ENCODE peak calls at places on chromosomes 6 and 20, in nine cellular contexts. I is HepG2, Z is A549, P is heart left ventricle, U is prostate gland, T is transverse colon, R is ovary, L is lower leg skin, V is IMR-90. H is an unnamed sample.

GRCh38 chr6:141598487-141598886 is 534.2 kb upstream of the GJE1 start:
- DNase-seq in R (no peak), I (no peak), T (no peak), Z (no peak), U (no peak), P (no peak), L (no peak), V (peak; percentile 51), H (no peak)

GRCh38 chr6:11298651-11299420 is 66.4 kb upstream of the NEDD9 start:
- DNase-seq in L (no peak), Z (peak; percentile 16), P (no peak), R (no peak), U (peak; percentile 46), V (no peak), T (no peak), I (peak; percentile 98), H (no peak)

GRCh38 chr6:36613200-36613995 is 19.2 kb downstream of the SRSF3 start:
- DNase-seq in I (no peak), Z (no peak), P (no peak), L (no peak), T (no peak), V (no peak), R (no peak), U (no peak), H (no peak)

GRCh38 chr6:100194535-100194934 is 200.5 kb upstream of the MCHR2 start:
- DNase-seq in L (no peak), Z (no peak), I (no peak), V (no peak), R (no peak), T (no peak), P (no peak), U (no peak), H (no peak)

GRCh38 chr20:11777387-11777786 is 140.3 kb upstream of the BTBD3 start:
- DNase-seq in P (no peak), U (no peak), L (no peak), V (no peak), T (no peak), R (no peak), I (no peak), Z (no peak), H (no peak)

GRCh38 chr6:111657146-111657545 is 51.5 kb upstream of the TRAF3IP2 start:
- DNase-seq in I (peak; percentile 80), Z (peak; percentile 20), T (no peak), L (no peak), P (no peak), V (peak; percentile 74), R (no peak), U (no peak), H (no peak)

GRCh38 chr6:63802606-63803206 is 167.1 kb downstream of the PHF3 start:
- DNase-seq in I (peak; percentile 31), V (peak; percentile 53), P (no peak), R (no peak), T (no peak), U (no peak), L (no peak), Z (peak; percentile 29), H (no peak)

GRCh38 chr6:14848019-14848418 is 397.9 kb upstream of the JARID2 start:
- DNase-seq in I (no peak), L (no peak), U (no peak), Z (no peak), V (peak; percentile 78), R (no peak), P (no peak), T (no peak), H (no peak)

GRCh38 chr6:53273356-53273755 is 75.4 kb downstream of the ELOVL5 start:
- DNase-seq in P (no peak), R (no peak), Z (no peak), U (no peak), L (no peak), I (no peak), T (no peak), V (no peak), H (no peak)

DNA sequence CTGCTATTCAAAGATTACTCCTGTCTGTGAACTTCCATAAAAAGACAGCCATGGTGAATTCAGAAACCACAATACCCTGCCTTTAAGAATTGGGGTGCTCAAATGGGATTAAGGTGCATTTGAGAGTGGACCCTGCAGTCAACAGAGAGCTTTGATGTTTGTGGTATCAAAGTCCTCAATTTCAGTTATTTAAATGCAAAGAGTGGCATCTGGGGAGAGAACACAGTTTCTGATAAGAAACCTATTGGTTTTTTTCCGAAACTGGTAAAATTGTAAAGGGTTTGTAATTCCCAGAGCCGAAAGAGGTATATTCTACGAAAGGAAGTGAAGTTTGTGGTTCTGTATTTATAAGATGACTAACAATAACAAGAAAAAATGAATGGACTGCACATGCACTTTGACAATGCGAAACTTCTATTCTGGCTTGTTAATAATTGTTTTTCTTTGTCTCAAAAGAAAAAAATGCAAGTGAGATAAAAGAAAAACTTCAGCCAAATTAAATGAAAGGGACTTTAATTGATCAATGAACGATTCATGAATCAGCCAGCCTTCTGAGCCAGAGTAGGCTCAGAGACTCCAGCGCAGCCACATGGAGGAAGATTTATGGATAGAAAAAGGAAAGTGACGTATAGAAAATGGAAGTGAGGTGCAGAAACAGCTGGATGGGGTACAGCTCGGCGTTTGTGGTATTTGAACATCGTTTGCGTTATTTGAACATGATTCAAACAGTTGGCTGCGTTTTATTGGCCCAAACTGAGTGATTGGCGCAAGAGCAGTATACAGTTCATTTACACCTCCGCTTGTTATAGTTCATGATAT is 70.5 kb upstream of the DUSP22 start:
- DNase-seq in P (no peak), Z (no peak), I (peak; percentile 35), L (no peak), R (no peak), U (no peak), V (peak; percentile 58), T (no peak), H (no peak)
- TF ChIP-seq POLR2A in P (no peak), Z (no peak), I (no peak), L (no peak), R (no peak), U (no peak), V (no peak), T (no peak), H (no peak)

GRCh38 chr6:4774715-4775590 is 1.3 kb upstream of the CDYL start:
- DNase-seq in Z (no peak), I (no peak), R (peak; percentile 33), V (no peak), T (peak; percentile 44), U (peak; percentile 5), P (peak; percentile 72), L (peak; percentile 32), H (no peak)

GRCh38 chr6:4776967-4777925 is 1.0 kb downstream of the CDYL start:
- DNase-seq in T (peak; percentile 50), P (no peak), I (no peak), L (no peak), Z (peak; percentile 26), R (peak; percentile 22), U (peak; percentile 4), V (peak; percentile 39), H (no peak)

GRCh38 chr6:4776493-4776966 is 326 bp downstream of the CDYL start:
- DNase-seq in R (no peak), Z (no peak), V (no peak), P (peak; percentile 84), U (no peak), T (no peak), I (peak; percentile 22), L (no peak), H (no peak)

GRCh38 chr6:4774296-4774695 is 1.9 kb upstream of the CDYL start:
- DNase-seq in T (no peak), Z (no peak), R (no peak), V (no peak), U (no peak), P (no peak), I (no peak), L (no peak), H (no peak)

DNA sequence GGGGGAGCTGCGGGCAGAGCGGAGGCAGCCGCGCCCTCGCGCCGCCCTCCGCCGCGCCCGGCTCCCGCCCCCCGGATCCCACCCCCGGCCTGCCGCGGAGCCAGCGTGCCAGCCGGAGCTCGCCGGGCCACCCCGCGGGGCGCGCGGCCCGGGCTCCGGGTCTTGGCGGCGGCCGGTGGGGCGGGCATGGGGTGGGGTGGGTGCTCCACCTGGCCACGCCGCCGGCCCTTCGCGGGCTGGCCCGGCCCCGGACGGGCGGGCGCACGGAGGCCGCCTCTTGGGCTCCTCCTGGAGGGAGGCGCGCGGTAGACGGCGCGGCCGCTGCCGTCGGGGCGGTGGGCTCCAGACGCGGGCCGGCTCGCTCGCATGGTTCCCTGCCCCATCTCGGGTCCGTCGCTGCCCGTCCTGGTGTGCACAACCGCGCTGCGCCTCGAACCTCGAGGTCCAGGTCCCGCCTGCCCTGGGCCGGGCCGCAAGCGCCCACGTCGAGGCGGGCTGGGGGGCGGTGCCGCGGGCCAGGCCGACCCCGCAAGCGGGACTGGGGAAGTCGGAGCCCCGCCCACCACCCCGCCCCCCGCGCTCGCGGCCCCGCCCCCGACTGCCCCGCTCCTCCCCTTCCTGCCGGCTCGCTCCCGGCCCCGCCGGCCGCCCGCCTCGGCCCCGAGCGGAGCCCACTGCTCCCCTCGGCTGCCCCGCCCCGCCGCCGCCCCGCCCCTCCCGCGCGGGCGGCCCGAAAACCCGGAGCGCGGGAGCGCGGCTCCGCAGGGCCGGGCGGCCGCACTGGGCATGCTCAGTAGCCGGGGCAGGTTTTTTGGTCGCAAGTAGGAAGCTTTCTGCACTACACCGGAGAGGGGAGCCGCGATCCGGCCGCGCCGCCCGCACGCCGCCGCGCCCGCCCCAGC is at the start of gene CDYL:
- DNase-seq in P (peak; percentile 95), L (peak; percentile 80), V (peak; percentile 85), Z (peak; percentile 87), T (peak; percentile 92), I (peak; percentile 78), R (peak; percentile 86), U (peak; percentile 80), H (peak; percentile 97)
- TF ChIP-seq POLR2A in P (no peak), L (no peak), V (no peak), Z (peak; percentile 45), T (peak; percentile 6), I (peak; percentile 38), R (no peak), U (peak; percentile 34), H (peak; percentile 67)

GRCh38 chr6:90295854-90296345 is 743 bp downstream of the BACH2 start:
- DNase-seq in P (peak; percentile 84), L (peak; percentile 66), I (no peak), U (peak; percentile 71), V (peak; percentile 68), R (peak; percentile 81), Z (peak; percentile 45), T (peak; percentile 67), H (peak; percentile 90)
- TF ChIP-seq POLR2A in P (no peak), L (no peak), I (no peak), U (peak; percentile 41), V (no peak), R (peak; percentile 38), Z (no peak), T (peak; percentile 32), H (no peak)

DNA sequence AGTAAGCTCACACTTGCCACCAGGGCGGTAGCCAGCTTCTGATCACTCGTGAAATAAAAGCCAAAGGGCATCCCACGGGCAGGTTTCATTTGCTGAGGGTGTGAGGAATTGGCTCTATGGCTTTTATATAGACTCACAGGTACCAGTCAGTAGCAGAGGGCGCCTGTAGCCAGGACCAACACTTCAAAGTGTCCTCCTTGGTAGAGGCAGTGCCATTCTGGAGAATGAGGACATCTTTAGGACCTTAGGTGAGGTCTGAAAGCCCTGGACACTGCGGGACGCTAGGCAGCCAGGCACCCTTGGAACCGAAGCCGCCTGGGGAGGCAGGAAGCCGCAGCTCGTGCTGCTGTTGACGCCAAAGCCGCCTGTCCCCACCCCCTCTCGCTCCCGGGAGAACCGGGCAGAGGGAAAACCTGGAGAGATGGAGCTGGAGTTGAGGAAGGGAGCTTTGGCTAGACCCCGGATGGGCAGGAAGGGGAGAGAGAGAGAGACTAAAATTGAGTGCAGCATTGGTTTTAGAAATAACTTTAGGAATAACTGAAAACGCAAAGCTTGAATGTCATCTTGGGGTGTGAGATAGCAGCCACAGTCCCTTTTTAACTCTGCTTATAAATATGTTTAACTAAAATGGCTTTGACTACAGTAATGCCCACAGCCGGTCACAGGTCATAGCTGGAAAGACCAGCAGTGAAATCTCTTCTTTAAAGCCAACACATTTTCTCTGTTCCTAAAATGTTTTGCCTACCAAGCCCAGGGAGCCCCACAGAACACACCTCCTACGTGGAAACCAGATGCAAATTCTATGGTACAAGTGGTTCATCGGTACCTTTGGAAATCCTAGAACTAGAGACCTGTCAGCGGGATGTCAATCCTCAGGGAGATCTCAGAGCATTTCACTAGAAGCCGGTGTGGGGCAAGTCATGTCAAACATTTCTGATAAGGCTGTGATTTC is 128.5 kb upstream of the CDYL start:
- DNase-seq in P (peak; percentile 86), Z (peak; percentile 81), I (peak; percentile 53), U (peak; percentile 61), L (peak; percentile 79), T (peak; percentile 80), R (peak; percentile 77), V (peak; percentile 84), H (peak; percentile 76)
- TF ChIP-seq POLR2A in P (no peak), Z (peak; percentile 31), I (no peak), U (peak; percentile 16), L (peak; percentile 12), T (peak; percentile 44), R (no peak), V (peak; percentile 32), H (no peak)